ENCODE peak calls at places on chromosomes 2 and 18, in six cellular contexts. One of them, this sample, is unnamed.

GRCh38 chr2:234881413-234882241 is 70.2 kb upstream of the SH3BP4 start:
- DNase-seq in effector CD4-positive, alpha-beta T cell: no peak
- DNase-seq in GM13977: peak
- DNase-seq in hepatic stellate cell: peak
- DNase-seq in AG09319: no peak
- DNase-seq in Right ventricle myocardium superior: peak
- DNase-seq in this sample: peak

GRCh38 chr2:95728878-95729511 is 137.2 kb downstream of the TRIM43 start:
- DNase-seq in AG09319: peak
- DNase-seq in effector CD4-positive, alpha-beta T cell: no peak
- DNase-seq in GM13977: peak
- DNase-seq in Right ventricle myocardium superior: peak
- DNase-seq in hepatic stellate cell: peak
- DNase-seq in this sample: peak

GRCh38 chr2:220489116-220489515 is 861.7 kb downstream of the SLC4A3 start:
- DNase-seq in effector CD4-positive, alpha-beta T cell: no peak
- DNase-seq in hepatic stellate cell: no peak
- DNase-seq in AG09319: no peak
- DNase-seq in GM13977: no peak
- DNase-seq in Right ventricle myocardium superior: no peak
- DNase-seq in this sample: no peak

GRCh38 chr18:46711444-46711863 is 45.4 kb downstream of the ST8SIA5 start:
- DNase-seq in AG09319: no peak
- DNase-seq in GM13977: peak
- DNase-seq in Right ventricle myocardium superior: no peak
- DNase-seq in effector CD4-positive, alpha-beta T cell: no peak
- DNase-seq in hepatic stellate cell: no peak
- DNase-seq in this sample: no peak

GRCh38 chr2:26997394-26997793 is 27.0 kb downstream of the MAPRE3 start:
- DNase-seq in AG09319: no peak
- DNase-seq in GM13977: no peak
- DNase-seq in effector CD4-positive, alpha-beta T cell: no peak
- DNase-seq in hepatic stellate cell: no peak
- DNase-seq in Right ventricle myocardium superior: no peak
- DNase-seq in this sample: no peak

GRCh38 chr2:38409136-38409903 is 32.2 kb upstream of the ATL2 start:
- DNase-seq in hepatic stellate cell: no peak
- DNase-seq in AG09319: no peak
- DNase-seq in GM13977: peak
- DNase-seq in effector CD4-positive, alpha-beta T cell: no peak
- DNase-seq in Right ventricle myocardium superior: peak
- DNase-seq in this sample: peak

GRCh38 chr2:3098231-3098630 is 279.4 kb downstream of the EIPR1 start:
- DNase-seq in hepatic stellate cell: no peak
- DNase-seq in AG09319: no peak
- DNase-seq in Right ventricle myocardium superior: no peak
- DNase-seq in GM13977: no peak
- DNase-seq in effector CD4-positive, alpha-beta T cell: no peak
- DNase-seq in this sample: no peak

GRCh38 chr2:14256890-14257289 is 375.6 kb upstream of the LRATD1 start:
- DNase-seq in effector CD4-positive, alpha-beta T cell: no peak
- DNase-seq in hepatic stellate cell: no peak
- DNase-seq in GM13977: no peak
- DNase-seq in Right ventricle myocardium superior: no peak
- DNase-seq in AG09319: no peak
- DNase-seq in this sample: no peak

GRCh38 chr2:10392951-10393647 is 55.0 kb downstream of the ODC1 start:
- DNase-seq in effector CD4-positive, alpha-beta T cell: no peak
- DNase-seq in Right ventricle myocardium superior: no peak
- DNase-seq in AG09319: no peak
- DNase-seq in hepatic stellate cell: no peak
- DNase-seq in GM13977: no peak
- DNase-seq in this sample: no peak

GRCh38 chr2:100136310-100136709 is 6.1 kb downstream of the AFF3 start:
- DNase-seq in hepatic stellate cell: no peak
- DNase-seq in GM13977: peak
- DNase-seq in effector CD4-positive, alpha-beta T cell: no peak
- DNase-seq in AG09319: no peak
- DNase-seq in Right ventricle myocardium superior: no peak
- DNase-seq in this sample: no peak

This sample was measured in RPMI8226.